ENCODE peak calls at places on chromosomes 6 and 20, in nine cellular contexts. One of them, this sample, is unnamed.

GRCh38 chr6:33200234-33201146 is at the start of the genes RXRB and SLC39A7:
- DNase-seq in heart left ventricle: peak
- DNase-seq in foreskin fibroblast: peak
- DNase-seq in GM12865: peak
- DNase-seq in endothelial cell of umbilical vein: peak
- DNase-seq in epithelial cell of esophagus: peak
- DNase-seq in tibial artery: peak
- DNase-seq in fibroblast of pulmonary artery: peak
- DNase-seq in astrocyte of the spinal cord: peak
- DNase-seq in this sample: peak

GRCh38 chr6:85865665-85866372 is 223.1 kb upstream of the SYNCRIP start:
- DNase-seq in heart left ventricle: no peak
- DNase-seq in foreskin fibroblast: peak
- DNase-seq in GM12865: peak
- DNase-seq in endothelial cell of umbilical vein: peak
- DNase-seq in epithelial cell of esophagus: peak
- DNase-seq in tibial artery: no peak
- DNase-seq in fibroblast of pulmonary artery: peak
- DNase-seq in astrocyte of the spinal cord: peak
- DNase-seq in this sample: peak

GRCh38 chr20:62786100-62786499 is 10.2 kb upstream of the MRGBP start:
- DNase-seq in heart left ventricle: no peak
- DNase-seq in foreskin fibroblast: no peak
- DNase-seq in GM12865: no peak
- DNase-seq in endothelial cell of umbilical vein: no peak
- DNase-seq in epithelial cell of esophagus: no peak
- DNase-seq in tibial artery: no peak
- DNase-seq in fibroblast of pulmonary artery: no peak
- DNase-seq in astrocyte of the spinal cord: no peak
- DNase-seq in this sample: no peak

GRCh38 chr20:31566332-31566657 is 38.8 kb upstream of the ID1 start:
- DNase-seq in heart left ventricle: no peak
- DNase-seq in foreskin fibroblast: no peak
- DNase-seq in GM12865: no peak
- DNase-seq in endothelial cell of umbilical vein: no peak
- DNase-seq in epithelial cell of esophagus: peak
- DNase-seq in tibial artery: no peak
- DNase-seq in fibroblast of pulmonary artery: no peak
- DNase-seq in astrocyte of the spinal cord: no peak
- DNase-seq in this sample: no peak

GRCh38 chr20:39312107-39312506 is 350.0 kb downstream of the DHX35 start:
- DNase-seq in heart left ventricle: no peak
- DNase-seq in foreskin fibroblast: no peak
- DNase-seq in GM12865: no peak
- DNase-seq in endothelial cell of umbilical vein: no peak
- DNase-seq in epithelial cell of esophagus: no peak
- DNase-seq in tibial artery: no peak
- DNase-seq in fibroblast of pulmonary artery: no peak
- DNase-seq in astrocyte of the spinal cord: no peak
- DNase-seq in this sample: no peak

GRCh38 chr6:30171677-30172471 is 8.5 kb downstream of the TRIM15 start:
- DNase-seq in heart left ventricle: no peak
- DNase-seq in foreskin fibroblast: peak
- DNase-seq in GM12865: no peak
- DNase-seq in endothelial cell of umbilical vein: no peak
- DNase-seq in epithelial cell of esophagus: no peak
- DNase-seq in tibial artery: no peak
- DNase-seq in fibroblast of pulmonary artery: no peak
- DNase-seq in astrocyte of the spinal cord: peak
- DNase-seq in this sample: no peak

GRCh38 chr20:20199338-20200160 is 147.2 kb downstream of the CFAP61 start:
- DNase-seq in heart left ventricle: no peak
- DNase-seq in foreskin fibroblast: no peak
- DNase-seq in GM12865: no peak
- DNase-seq in endothelial cell of umbilical vein: no peak
- DNase-seq in epithelial cell of esophagus: no peak
- DNase-seq in tibial artery: no peak
- DNase-seq in fibroblast of pulmonary artery: no peak
- DNase-seq in astrocyte of the spinal cord: no peak
- DNase-seq in this sample: no peak

GRCh38 chr6:117414770-117415169 is 11.0 kb downstream of the ROS1 start:
- DNase-seq in heart left ventricle: no peak
- DNase-seq in foreskin fibroblast: no peak
- DNase-seq in GM12865: no peak
- DNase-seq in endothelial cell of umbilical vein: no peak
- DNase-seq in epithelial cell of esophagus: no peak
- DNase-seq in tibial artery: no peak
- DNase-seq in fibroblast of pulmonary artery: peak
- DNase-seq in astrocyte of the spinal cord: peak
- DNase-seq in this sample: peak

GRCh38 chr20:44087857-44088120 is 99.2 kb downstream of the JPH2 start:
- DNase-seq in heart left ventricle: no peak
- DNase-seq in foreskin fibroblast: no peak
- DNase-seq in GM12865: no peak
- DNase-seq in endothelial cell of umbilical vein: no peak
- DNase-seq in epithelial cell of esophagus: no peak
- DNase-seq in tibial artery: no peak
- DNase-seq in fibroblast of pulmonary artery: no peak
- DNase-seq in astrocyte of the spinal cord: no peak
- DNase-seq in this sample: no peak

GRCh38 chr6:71452709-71453108 is 164.1 kb downstream of the OGFRL1 start:
- DNase-seq in heart left ventricle: no peak
- DNase-seq in foreskin fibroblast: no peak
- DNase-seq in GM12865: no peak
- DNase-seq in endothelial cell of umbilical vein: no peak
- DNase-seq in epithelial cell of esophagus: no peak
- DNase-seq in tibial artery: no peak
- DNase-seq in fibroblast of pulmonary artery: no peak
- DNase-seq in astrocyte of the spinal cord: no peak
- DNase-seq in this sample: no peak

GRCh38 chr6:38353310-38354032 is 286.3 kb downstream of the BTBD9 start:
- DNase-seq in heart left ventricle: no peak
- DNase-seq in foreskin fibroblast: no peak
- DNase-seq in GM12865: peak
- DNase-seq in endothelial cell of umbilical vein: no peak
- DNase-seq in epithelial cell of esophagus: no peak
- DNase-seq in tibial artery: no peak
- DNase-seq in fibroblast of pulmonary artery: no peak
- DNase-seq in astrocyte of the spinal cord: no peak
- DNase-seq in this sample: peak

GRCh38 chr20:43710370-43711044 is 16.3 kb downstream of the GTSF1L start:
- DNase-seq in heart left ventricle: no peak
- DNase-seq in foreskin fibroblast: no peak
- DNase-seq in GM12865: peak
- DNase-seq in endothelial cell of umbilical vein: no peak
- DNase-seq in epithelial cell of esophagus: no peak
- DNase-seq in tibial artery: no peak
- DNase-seq in fibroblast of pulmonary artery: no peak
- DNase-seq in astrocyte of the spinal cord: no peak
- DNase-seq in this sample: no peak

GRCh38 chr20:20521736-20522135 is 153.8 kb downstream of the INSM1 start:
- DNase-seq in heart left ventricle: no peak
- DNase-seq in foreskin fibroblast: no peak
- DNase-seq in GM12865: no peak
- DNase-seq in endothelial cell of umbilical vein: no peak
- DNase-seq in epithelial cell of esophagus: no peak
- DNase-seq in tibial artery: no peak
- DNase-seq in fibroblast of pulmonary artery: no peak
- DNase-seq in astrocyte of the spinal cord: peak
- DNase-seq in this sample: no peak

GRCh38 chr6:1613631-1614447 is 4.1 kb downstream of the FOXC1 start:
- DNase-seq in heart left ventricle: peak
- DNase-seq in foreskin fibroblast: no peak
- DNase-seq in GM12865: no peak
- DNase-seq in endothelial cell of umbilical vein: peak
- DNase-seq in epithelial cell of esophagus: peak
- DNase-seq in tibial artery: no peak
- DNase-seq in fibroblast of pulmonary artery: peak
- DNase-seq in astrocyte of the spinal cord: no peak
- DNase-seq in this sample: no peak

GRCh38 chr6:1615651-1616420 is 6.1 kb downstream of the FOXC1 start:
- DNase-seq in heart left ventricle: no peak
- DNase-seq in foreskin fibroblast: no peak
- DNase-seq in GM12865: no peak
- DNase-seq in endothelial cell of umbilical vein: peak
- DNase-seq in epithelial cell of esophagus: no peak
- DNase-seq in tibial artery: no peak
- DNase-seq in fibroblast of pulmonary artery: no peak
- DNase-seq in astrocyte of the spinal cord: no peak
- DNase-seq in this sample: no peak

GRCh38 chr6:1616556-1617463 is 7.1 kb downstream of the FOXC1 start:
- DNase-seq in heart left ventricle: no peak
- DNase-seq in foreskin fibroblast: no peak
- DNase-seq in GM12865: no peak
- DNase-seq in endothelial cell of umbilical vein: peak
- DNase-seq in epithelial cell of esophagus: no peak
- DNase-seq in tibial artery: no peak
- DNase-seq in fibroblast of pulmonary artery: no peak
- DNase-seq in astrocyte of the spinal cord: no peak
- DNase-seq in this sample: no peak

GRCh38 chr6:1614448-1614766 is 4.7 kb downstream of the FOXC1 start:
- DNase-seq in heart left ventricle: no peak
- DNase-seq in foreskin fibroblast: no peak
- DNase-seq in GM12865: no peak
- DNase-seq in endothelial cell of umbilical vein: no peak
- DNase-seq in epithelial cell of esophagus: no peak
- DNase-seq in tibial artery: no peak
- DNase-seq in fibroblast of pulmonary artery: no peak
- DNase-seq in astrocyte of the spinal cord: no peak
- DNase-seq in this sample: no peak

DNA sequence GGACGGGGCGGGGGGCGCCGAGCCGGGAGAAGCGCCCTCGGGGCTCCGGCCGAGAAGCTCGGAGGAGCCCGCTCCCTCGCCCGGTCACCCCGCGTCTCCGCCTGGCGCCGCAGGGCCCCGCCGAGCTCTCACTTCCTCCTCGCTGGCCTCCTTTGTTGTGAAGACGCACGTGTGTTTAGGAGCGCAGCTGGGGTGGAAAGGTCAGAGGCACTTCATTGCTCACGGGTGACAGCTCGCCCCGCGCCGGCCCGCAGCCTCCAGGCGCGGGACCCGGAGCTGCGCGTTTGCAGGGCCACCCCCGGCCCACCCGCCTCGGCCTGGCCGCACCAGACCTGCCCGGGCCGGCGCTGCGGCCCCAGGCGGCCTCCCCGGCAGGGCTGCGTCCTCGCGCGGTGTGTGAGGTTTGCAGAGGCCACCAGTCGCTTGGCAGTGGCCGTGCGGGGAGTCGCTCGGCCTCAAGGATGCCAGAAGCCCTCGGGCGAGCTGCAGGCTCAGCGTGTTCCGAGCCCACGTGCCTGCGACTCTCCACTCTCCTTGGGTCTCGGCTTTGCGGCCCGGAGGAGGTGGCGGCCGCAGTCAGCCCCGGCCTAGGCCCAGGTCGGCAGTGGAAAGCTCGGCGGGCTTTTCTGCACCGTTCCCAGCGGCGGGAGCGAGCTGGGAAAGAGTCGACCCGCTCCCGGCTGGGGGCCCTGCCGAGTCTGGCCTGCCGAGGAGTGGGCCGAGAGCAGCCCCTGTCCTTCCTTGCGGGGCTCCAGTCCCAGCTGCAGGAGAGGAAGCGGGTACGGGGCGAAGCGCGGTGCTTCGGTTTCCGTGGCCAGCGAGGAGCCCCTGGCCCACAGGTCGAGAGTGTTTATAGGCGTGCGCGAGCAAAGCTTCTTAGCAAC is 5.3 kb downstream of the FOXC1 start:
- DNase-seq in heart left ventricle: peak
- DNase-seq in foreskin fibroblast: no peak
- DNase-seq in GM12865: no peak
- DNase-seq in endothelial cell of umbilical vein: peak
- DNase-seq in epithelial cell of esophagus: peak
- DNase-seq in tibial artery: peak
- DNase-seq in fibroblast of pulmonary artery: no peak
- DNase-seq in astrocyte of the spinal cord: no peak
- DNase-seq in this sample: no peak
- H3K4me3 ChIP-seq in heart left ventricle: peak
- H3K4me3 ChIP-seq in foreskin fibroblast: no peak
- H3K4me3 ChIP-seq in GM12865: no peak
- H3K4me3 ChIP-seq in endothelial cell of umbilical vein: no peak
- H3K4me3 ChIP-seq in epithelial cell of esophagus: peak
- H3K4me3 ChIP-seq in tibial artery: peak
- H3K4me3 ChIP-seq in fibroblast of pulmonary artery: no peak
- H3K4me3 ChIP-seq in astrocyte of the spinal cord: peak
- H3K4me3 ChIP-seq in this sample: no peak

GRCh38 chr6:20056350-20056992 is 155.8 kb downstream of the MBOAT1 start:
- DNase-seq in heart left ventricle: no peak
- DNase-seq in foreskin fibroblast: peak
- DNase-seq in GM12865: peak
- DNase-seq in endothelial cell of umbilical vein: peak
- DNase-seq in epithelial cell of esophagus: peak
- DNase-seq in tibial artery: no peak
- DNase-seq in fibroblast of pulmonary artery: peak
- DNase-seq in astrocyte of the spinal cord: peak
- DNase-seq in this sample: peak

GRCh38 chr6:20061952-20062351 is 150.3 kb downstream of the MBOAT1 start:
- DNase-seq in heart left ventricle: no peak
- DNase-seq in foreskin fibroblast: no peak
- DNase-seq in GM12865: peak
- DNase-seq in endothelial cell of umbilical vein: no peak
- DNase-seq in epithelial cell of esophagus: no peak
- DNase-seq in tibial artery: no peak
- DNase-seq in fibroblast of pulmonary artery: no peak
- DNase-seq in astrocyte of the spinal cord: no peak
- DNase-seq in this sample: no peak

GRCh38 chr6:20060252-20060651 is 152.0 kb downstream of the MBOAT1 start:
- DNase-seq in heart left ventricle: no peak
- DNase-seq in foreskin fibroblast: no peak
- DNase-seq in GM12865: no peak
- DNase-seq in endothelial cell of umbilical vein: no peak
- DNase-seq in epithelial cell of esophagus: no peak
- DNase-seq in tibial artery: no peak
- DNase-seq in fibroblast of pulmonary artery: no peak
- DNase-seq in astrocyte of the spinal cord: no peak
- DNase-seq in this sample: no peak

GRCh38 chr6:20058912-20059311 is 153.4 kb downstream of the MBOAT1 start:
- DNase-seq in heart left ventricle: no peak
- DNase-seq in foreskin fibroblast: no peak
- DNase-seq in GM12865: no peak
- DNase-seq in endothelial cell of umbilical vein: no peak
- DNase-seq in epithelial cell of esophagus: no peak
- DNase-seq in tibial artery: no peak
- DNase-seq in fibroblast of pulmonary artery: no peak
- DNase-seq in astrocyte of the spinal cord: no peak
- DNase-seq in this sample: no peak
- TF ChIP-seq CTCF in heart left ventricle: no peak
- TF ChIP-seq CTCF in foreskin fibroblast: no peak
- TF ChIP-seq CTCF in GM12865: no peak
- TF ChIP-seq CTCF in endothelial cell of umbilical vein: no peak
- TF ChIP-seq CTCF in epithelial cell of esophagus: no peak
- TF ChIP-seq CTCF in tibial artery: no peak
- TF ChIP-seq CTCF in fibroblast of pulmonary artery: no peak
- TF ChIP-seq CTCF in astrocyte of the spinal cord: no peak
- TF ChIP-seq CTCF in this sample: no peak

GRCh38 chr6:103872219-103872618 is 987.5 kb downstream of the HACE1 start:
- DNase-seq in heart left ventricle: no peak
- DNase-seq in foreskin fibroblast: no peak
- DNase-seq in GM12865: no peak
- DNase-seq in endothelial cell of umbilical vein: no peak
- DNase-seq in epithelial cell of esophagus: no peak
- DNase-seq in tibial artery: no peak
- DNase-seq in fibroblast of pulmonary artery: no peak
- DNase-seq in astrocyte of the spinal cord: no peak
- DNase-seq in this sample: no peak
- H3K4me3 ChIP-seq in heart left ventricle: no peak
- H3K4me3 ChIP-seq in foreskin fibroblast: no peak
- H3K4me3 ChIP-seq in GM12865: no peak
- H3K4me3 ChIP-seq in endothelial cell of umbilical vein: no peak
- H3K4me3 ChIP-seq in epithelial cell of esophagus: no peak
- H3K4me3 ChIP-seq in tibial artery: no peak
- H3K4me3 ChIP-seq in fibroblast of pulmonary artery: no peak
- H3K4me3 ChIP-seq in astrocyte of the spinal cord: no peak
- H3K4me3 ChIP-seq in this sample: no peak

GRCh38 chr6:169991031-169991390 is 239.6 kb downstream of the ERMARD start:
- DNase-seq in heart left ventricle: no peak
- DNase-seq in foreskin fibroblast: no peak
- DNase-seq in GM12865: no peak
- DNase-seq in endothelial cell of umbilical vein: no peak
- DNase-seq in epithelial cell of esophagus: no peak
- DNase-seq in tibial artery: peak
- DNase-seq in fibroblast of pulmonary artery: no peak
- DNase-seq in astrocyte of the spinal cord: no peak
- DNase-seq in this sample: no peak
- TF ChIP-seq CTCF in heart left ventricle: no peak
- TF ChIP-seq CTCF in foreskin fibroblast: no peak
- TF ChIP-seq CTCF in GM12865: no peak
- TF ChIP-seq CTCF in endothelial cell of umbilical vein: no peak
- TF ChIP-seq CTCF in epithelial cell of esophagus: no peak
- TF ChIP-seq CTCF in tibial artery: no peak
- TF ChIP-seq CTCF in fibroblast of pulmonary artery: no peak
- TF ChIP-seq CTCF in astrocyte of the spinal cord: no peak
- TF ChIP-seq CTCF in this sample: no peak

This sample was measured in AG10803.